ENCODE peak calls at places on chromosomes 13 and 19, in eight cellular contexts. One of them, this sample, is unnamed.

GRCh38 chr13:60009300-60010248 is 154.2 kb downstream of the DIAPH3 start:
- DNase-seq in prostate gland: peak; percentile 52
- DNase-seq in heart left ventricle: no peak
- DNase-seq in neural progenitor cell: no peak
- DNase-seq in HCT116: no peak
- DNase-seq in AG04450: no peak
- DNase-seq in transverse colon: peak; percentile 94
- DNase-seq in cardiac muscle cell: no peak
- DNase-seq in this sample: no peak

GRCh38 chr19:55590621-55591020 is 8.7 kb downstream of the FIZ1 start:
- DNase-seq in HCT116: peak; percentile 42
- DNase-seq in AG04450: no peak
- DNase-seq in transverse colon: no peak
- DNase-seq in prostate gland: no peak
- DNase-seq in neural progenitor cell: peak; percentile 44
- DNase-seq in cardiac muscle cell: no peak
- DNase-seq in heart left ventricle: no peak
- DNase-seq in this sample: no peak

GRCh38 chr19:43660301-43660700 is 9.7 kb downstream of the PLAUR start:
- DNase-seq in prostate gland: no peak
- DNase-seq in heart left ventricle: no peak
- DNase-seq in neural progenitor cell: no peak
- DNase-seq in transverse colon: no peak
- DNase-seq in cardiac muscle cell: no peak
- DNase-seq in HCT116: no peak
- DNase-seq in AG04450: no peak
- DNase-seq in this sample: no peak

GRCh38 chr19:42174188-42174587 is 41.9 kb upstream of the POU2F2 start:
- DNase-seq in AG04450: no peak
- DNase-seq in HCT116: no peak
- DNase-seq in neural progenitor cell: no peak
- DNase-seq in transverse colon: no peak
- DNase-seq in heart left ventricle: no peak
- DNase-seq in cardiac muscle cell: no peak
- DNase-seq in prostate gland: no peak
- DNase-seq in this sample: no peak

GRCh38 chr13:112806761-112807652 is 117.2 kb downstream of the ATP11A start:
- DNase-seq in neural progenitor cell: no peak
- DNase-seq in heart left ventricle: no peak
- DNase-seq in AG04450: no peak
- DNase-seq in cardiac muscle cell: no peak
- DNase-seq in HCT116: no peak
- DNase-seq in transverse colon: no peak
- DNase-seq in prostate gland: no peak
- DNase-seq in this sample: no peak

GRCh38 chr19:45019187-45019586 is 17.9 kb downstream of the RELB start:
- DNase-seq in cardiac muscle cell: no peak
- DNase-seq in AG04450: no peak
- DNase-seq in HCT116: no peak
- DNase-seq in prostate gland: no peak
- DNase-seq in neural progenitor cell: no peak
- DNase-seq in heart left ventricle: no peak
- DNase-seq in transverse colon: no peak
- DNase-seq in this sample: no peak

GRCh38 chr19:40348961-40349507 is 539 bp downstream of the PLD3 start:
- DNase-seq in neural progenitor cell: peak; percentile 39
- DNase-seq in cardiac muscle cell: no peak
- DNase-seq in AG04450: no peak
- DNase-seq in transverse colon: no peak
- DNase-seq in heart left ventricle: no peak
- DNase-seq in prostate gland: no peak
- DNase-seq in HCT116: peak; percentile 28
- DNase-seq in this sample: no peak

GRCh38 chr19:50909240-50910070 is 1.7 kb downstream of the KLK4 start:
- DNase-seq in heart left ventricle: no peak
- DNase-seq in HCT116: peak; percentile 85
- DNase-seq in neural progenitor cell: peak; percentile 96
- DNase-seq in cardiac muscle cell: peak; percentile 87
- DNase-seq in AG04450: no peak
- DNase-seq in transverse colon: peak; percentile 84
- DNase-seq in prostate gland: peak; percentile 92
- DNase-seq in this sample: peak; percentile 53

GRCh38 chr19:12723383-12723642 is 419 bp downstream of the TNPO2 start:
- DNase-seq in prostate gland: no peak
- DNase-seq in HCT116: no peak
- DNase-seq in cardiac muscle cell: peak; percentile 2
- DNase-seq in transverse colon: no peak
- DNase-seq in heart left ventricle: no peak
- DNase-seq in AG04450: no peak
- DNase-seq in neural progenitor cell: peak; percentile 28
- DNase-seq in this sample: no peak

GRCh38 chr19:39951686-39952085 is 17.3 kb upstream of the FCGBP start:
- DNase-seq in AG04450: no peak
- DNase-seq in HCT116: no peak
- DNase-seq in transverse colon: no peak
- DNase-seq in heart left ventricle: no peak
- DNase-seq in prostate gland: no peak
- DNase-seq in neural progenitor cell: no peak
- DNase-seq in cardiac muscle cell: no peak
- DNase-seq in this sample: no peak

GRCh38 chr13:97933736-97934135 is 19.7 kb upstream of the IPO5 start:
- DNase-seq in neural progenitor cell: no peak
- DNase-seq in HCT116: no peak
- DNase-seq in AG04450: no peak
- DNase-seq in transverse colon: no peak
- DNase-seq in heart left ventricle: no peak
- DNase-seq in prostate gland: no peak
- DNase-seq in cardiac muscle cell: no peak
- DNase-seq in this sample: no peak

GRCh38 chr13:40438999-40439797 is 227.2 kb downstream of the FOXO1 start:
- DNase-seq in HCT116: no peak
- DNase-seq in AG04450: no peak
- DNase-seq in neural progenitor cell: no peak
- DNase-seq in heart left ventricle: no peak
- DNase-seq in prostate gland: no peak
- DNase-seq in transverse colon: no peak
- DNase-seq in cardiac muscle cell: no peak
- DNase-seq in this sample: no peak

GRCh38 chr19:48495391-48495790 is 16.2 kb downstream of the LMTK3 start:
- DNase-seq in prostate gland: no peak
- DNase-seq in HCT116: no peak
- DNase-seq in heart left ventricle: no peak
- DNase-seq in neural progenitor cell: no peak
- DNase-seq in AG04450: no peak
- DNase-seq in cardiac muscle cell: no peak
- DNase-seq in transverse colon: no peak
- DNase-seq in this sample: no peak

GRCh38 chr13:113275387-113275786 is 21.7 kb upstream of the LAMP1 start:
- DNase-seq in prostate gland: peak; percentile 28
- DNase-seq in AG04450: peak; percentile 39
- DNase-seq in neural progenitor cell: peak; percentile 61
- DNase-seq in cardiac muscle cell: peak; percentile 58
- DNase-seq in transverse colon: peak; percentile 43
- DNase-seq in HCT116: peak; percentile 59
- DNase-seq in heart left ventricle: peak; percentile 36
- DNase-seq in this sample: no peak

GRCh38 chr19:38319421-38320258 is at the start of gene KCNK6:
- DNase-seq in prostate gland: peak; percentile 57
- DNase-seq in HCT116: no peak
- DNase-seq in transverse colon: peak; percentile 82
- DNase-seq in neural progenitor cell: peak; percentile 78
- DNase-seq in cardiac muscle cell: peak; percentile 63
- DNase-seq in AG04450: no peak
- DNase-seq in heart left ventricle: peak; percentile 63
- DNase-seq in this sample: peak; percentile 73

GRCh38 chr13:95248953-95249352 is 52.3 kb downstream of the ABCC4 start:
- DNase-seq in neural progenitor cell: no peak
- DNase-seq in AG04450: no peak
- DNase-seq in heart left ventricle: no peak
- DNase-seq in cardiac muscle cell: no peak
- DNase-seq in prostate gland: no peak
- DNase-seq in transverse colon: no peak
- DNase-seq in HCT116: no peak
- DNase-seq in this sample: no peak

GRCh38 chr13:113110048-113110851 is 4.7 kb downstream of the F7 start:
- DNase-seq in heart left ventricle: no peak
- DNase-seq in HCT116: no peak
- DNase-seq in AG04450: no peak
- DNase-seq in transverse colon: no peak
- DNase-seq in cardiac muscle cell: no peak
- DNase-seq in neural progenitor cell: no peak
- DNase-seq in prostate gland: no peak
- DNase-seq in this sample: peak; percentile 46

GRCh38 chr19:11675569-11675968 is 63.2 kb downstream of the ZNF823 start:
- DNase-seq in transverse colon: no peak
- DNase-seq in prostate gland: no peak
- DNase-seq in heart left ventricle: no peak
- DNase-seq in neural progenitor cell: no peak
- DNase-seq in AG04450: no peak
- DNase-seq in HCT116: no peak
- DNase-seq in cardiac muscle cell: no peak
- DNase-seq in this sample: no peak

GRCh38 chr19:11678504-11678903 is 60.2 kb downstream of the ZNF823 start:
- DNase-seq in heart left ventricle: no peak
- DNase-seq in prostate gland: no peak
- DNase-seq in transverse colon: no peak
- DNase-seq in HCT116: no peak
- DNase-seq in neural progenitor cell: no peak
- DNase-seq in AG04450: no peak
- DNase-seq in cardiac muscle cell: no peak
- DNase-seq in this sample: no peak

GRCh38 chr19:11674067-11674492 is 64.7 kb downstream of the ZNF823 start:
- DNase-seq in HCT116: no peak
- DNase-seq in heart left ventricle: peak; percentile 26
- DNase-seq in AG04450: no peak
- DNase-seq in neural progenitor cell: no peak
- DNase-seq in transverse colon: no peak
- DNase-seq in prostate gland: no peak
- DNase-seq in cardiac muscle cell: no peak
- DNase-seq in this sample: no peak

DNA sequence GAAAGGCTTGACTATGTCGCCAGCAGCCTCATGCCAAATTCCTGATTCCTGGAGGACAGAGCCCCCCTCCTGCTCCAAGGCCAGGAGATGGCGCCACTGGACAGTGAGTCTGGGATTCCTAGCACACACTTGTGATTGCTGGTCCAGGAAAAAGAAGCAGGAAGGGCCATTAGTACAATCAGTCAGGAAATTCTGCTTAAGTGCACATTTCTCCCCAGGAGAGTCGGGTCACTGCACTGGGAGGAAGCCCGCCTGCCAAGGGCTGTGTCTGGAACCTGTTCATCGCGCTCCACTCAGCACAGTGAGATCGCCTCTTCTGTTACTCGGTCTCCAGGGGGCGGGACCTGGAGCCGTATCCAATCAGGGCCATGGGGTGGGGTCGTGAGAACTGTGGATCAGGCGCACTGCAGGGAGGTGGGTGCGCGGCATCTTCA is 65.1 kb downstream of the ZNF823 start:
- DNase-seq in prostate gland: peak; percentile 35
- DNase-seq in cardiac muscle cell: peak; percentile 88
- DNase-seq in transverse colon: peak; percentile 70
- DNase-seq in heart left ventricle: peak; percentile 77
- DNase-seq in AG04450: no peak
- DNase-seq in neural progenitor cell: peak; percentile 91
- DNase-seq in HCT116: no peak
- DNase-seq in this sample: peak; percentile 89
- H3K4me3 ChIP-seq in prostate gland: peak overlapping the region; percentile 18
- H3K4me3 ChIP-seq in cardiac muscle cell: peak overlapping the region; percentile 38
- H3K4me3 ChIP-seq in transverse colon: peak overlapping the region; percentile 25
- H3K4me3 ChIP-seq in heart left ventricle: peak overlapping the region; percentile 40
- H3K4me3 ChIP-seq in AG04450: peak overlapping the region; percentile 56
- H3K4me3 ChIP-seq in neural progenitor cell: peak overlapping the region; percentile 56
- H3K4me3 ChIP-seq in HCT116: no peak overlapping the region
- H3K4me3 ChIP-seq in this sample: peak overlapping the region; percentile 22

DNA sequence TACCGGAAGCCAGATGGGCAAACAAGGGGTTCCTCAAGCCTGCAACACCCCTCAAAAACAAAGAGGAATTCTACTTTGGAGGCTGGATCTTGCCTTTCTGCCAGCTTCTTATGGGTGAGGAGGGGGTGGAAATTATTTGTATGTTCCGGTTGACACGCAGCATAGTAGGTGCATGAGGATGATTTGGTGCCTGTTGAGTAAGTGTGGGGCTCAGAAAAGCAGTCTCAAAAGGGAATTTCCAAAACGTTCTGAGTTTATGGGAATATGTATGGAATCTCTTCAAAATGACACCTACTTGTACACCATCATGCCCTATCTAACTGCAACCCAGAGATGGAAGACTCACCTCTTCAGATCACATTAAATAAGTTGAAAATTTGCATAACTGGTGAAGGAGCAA is 3.0 kb upstream of the TECR start:
- DNase-seq in transverse colon: no peak
- DNase-seq in cardiac muscle cell: no peak
- DNase-seq in HCT116: no peak
- DNase-seq in heart left ventricle: no peak
- DNase-seq in prostate gland: no peak
- DNase-seq in neural progenitor cell: no peak
- DNase-seq in AG04450: no peak
- DNase-seq in this sample: no peak
- H3K27ac ChIP-seq in transverse colon: no peak overlapping the region
- H3K27ac ChIP-seq in cardiac muscle cell: no peak overlapping the region
- H3K27ac ChIP-seq in HCT116: no peak overlapping the region
- H3K27ac ChIP-seq in heart left ventricle: no peak overlapping the region
- H3K27ac ChIP-seq in prostate gland: peak overlapping the region; percentile 83
- H3K27ac ChIP-seq in neural progenitor cell: no peak overlapping the region
- H3K27ac ChIP-seq in AG04450: no peak overlapping the region
- H3K27ac ChIP-seq in this sample: no peak overlapping the region

DNA sequence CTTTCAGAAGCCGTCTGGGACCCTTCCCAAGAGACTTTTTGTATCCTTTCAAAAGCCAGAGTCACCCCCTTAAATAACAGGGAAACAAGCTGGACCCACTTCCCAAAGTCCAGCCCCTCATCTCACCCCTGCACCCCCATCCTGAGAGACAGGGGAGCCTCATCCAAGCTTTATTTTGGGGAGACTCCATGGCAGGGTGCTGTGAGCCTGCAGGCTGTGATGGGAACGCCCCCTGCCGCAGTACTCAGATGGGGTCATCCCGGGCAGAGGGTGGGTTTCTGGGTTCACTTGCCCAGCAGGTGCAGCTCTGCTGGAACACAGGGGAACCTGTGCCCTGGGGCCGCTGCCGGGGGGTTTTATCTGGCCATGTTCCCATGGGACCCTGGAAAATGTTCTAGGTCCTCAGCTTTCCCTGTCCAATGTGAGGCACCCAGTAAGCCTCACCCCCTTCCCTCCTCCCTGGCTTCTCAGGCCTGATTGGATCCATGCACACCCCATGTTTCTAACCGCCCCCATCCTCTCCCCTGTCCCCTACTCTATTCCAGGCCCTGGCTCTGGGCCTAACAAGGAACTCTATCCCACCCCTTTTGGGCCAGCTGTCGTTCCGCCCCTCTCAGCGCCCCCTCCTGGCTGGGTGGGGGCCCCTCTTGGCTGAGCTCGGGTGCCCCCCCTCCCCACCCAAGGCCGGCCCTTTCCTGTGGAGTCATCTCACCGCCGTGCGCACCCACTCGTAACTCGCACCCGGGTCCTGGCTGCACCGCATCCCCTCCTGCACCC is 1.0 kb downstream of the HIF3A start:
- DNase-seq in HCT116: no peak
- DNase-seq in AG04450: no peak
- DNase-seq in prostate gland: peak; percentile 36
- DNase-seq in transverse colon: peak; percentile 69
- DNase-seq in neural progenitor cell: peak; percentile 26
- DNase-seq in cardiac muscle cell: no peak
- DNase-seq in heart left ventricle: peak; percentile 94
- DNase-seq in this sample: peak; percentile 88
- H3K4me3 ChIP-seq in HCT116: no peak overlapping the region
- H3K4me3 ChIP-seq in AG04450: no peak overlapping the region
- H3K4me3 ChIP-seq in prostate gland: peak overlapping the region; percentile 34
- H3K4me3 ChIP-seq in transverse colon: peak overlapping the region; percentile 36
- H3K4me3 ChIP-seq in neural progenitor cell: peak overlapping the region; percentile 96
- H3K4me3 ChIP-seq in cardiac muscle cell: peak overlapping the region; percentile 67
- H3K4me3 ChIP-seq in heart left ventricle: peak overlapping the region; percentile 43
- H3K4me3 ChIP-seq in this sample: peak overlapping the region; percentile 42

GRCh38 chr13:41651413-41652068 is 194.2 kb downstream of the RGCC start:
- DNase-seq in transverse colon: no peak
- DNase-seq in prostate gland: no peak
- DNase-seq in HCT116: no peak
- DNase-seq in heart left ventricle: no peak
- DNase-seq in cardiac muscle cell: no peak
- DNase-seq in neural progenitor cell: no peak
- DNase-seq in AG04450: no peak
- DNase-seq in this sample: no peak
- H3K27ac ChIP-seq in transverse colon: no peak overlapping the region
- H3K27ac ChIP-seq in prostate gland: peak overlapping the region; percentile 46
- H3K27ac ChIP-seq in HCT116: no peak overlapping the region
- H3K27ac ChIP-seq in heart left ventricle: peak overlapping the region; percentile 8
- H3K27ac ChIP-seq in cardiac muscle cell: no peak overlapping the region
- H3K27ac ChIP-seq in neural progenitor cell: no peak overlapping the region
- H3K27ac ChIP-seq in AG04450: no peak overlapping the region
- H3K27ac ChIP-seq in this sample: no peak overlapping the region